ENCODE peak calls at places on chromosomes 16 and 17, in ten cellular contexts. I, E, T, D, F, J, Y, P, Q and M are unnamed samples.
A peak's percentile ranks its signal among the peaks of the same experiment; 100 is the strongest.

GRCh38 chr16:80682435-80683070 is 121.8 kb downstream of the CDYL2 start:
- DNase-seq in I (no peak), E (no peak), T (no peak), D (no peak), F (no peak), J (no peak), Y (no peak), P (no peak), Q (no peak), M (no peak)

GRCh38 chr17:3963214-3964201 is 729 bp downstream of the ATP2A3 start:
- DNase-seq in I (no peak), E (peak; percentile 96), T (peak; percentile 51), D (peak; percentile 54), F (no peak), J (no peak), Y (no peak), P (no peak), Q (no peak), M (peak; percentile 64)

GRCh38 chr17:79988163-79988971 is 47.3 kb downstream of the TBC1D16 start:
- DNase-seq in I (no peak), E (peak; percentile 72), T (peak; percentile 78), D (no peak), F (peak; percentile 83), J (no peak), Y (no peak), P (no peak), Q (no peak), M (peak; percentile 77)

GRCh38 chr17:46982577-46982976 is 3.5 kb upstream of the RPRML start:
- DNase-seq in I (no peak), E (no peak), T (no peak), D (no peak), F (no peak), J (no peak), Y (no peak), P (no peak), Q (no peak), M (no peak)

GRCh38 chr16:9800180-9800738 is 382.0 kb downstream of the GRIN2A start:
- DNase-seq in I (no peak), E (no peak), T (no peak), D (no peak), F (no peak), J (no peak), Y (no peak), P (no peak), Q (no peak), M (no peak)

GRCh38 chr17:76772842-76773521 is 35.1 kb downstream of the MFSD11 start:
- DNase-seq in I (no peak), E (no peak), T (no peak), D (peak; percentile 64), F (peak; percentile 89), J (no peak), Y (no peak), P (no peak), Q (no peak), M (no peak)

GRCh38 chr16:77437859-77438258 is 3.0 kb upstream of the ADAMTS18 start:
- DNase-seq in I (no peak), E (no peak), T (no peak), D (no peak), F (no peak), J (no peak), Y (no peak), P (no peak), Q (no peak), M (no peak)

GRCh38 chr16:82992826-82993225 is 366.1 kb downstream of the CDH13 start:
- DNase-seq in I (no peak), E (no peak), T (no peak), D (no peak), F (no peak), J (no peak), Y (no peak), P (no peak), Q (no peak), M (no peak)

GRCh38 chr16:72501739-72502653 is 330.0 kb upstream of the PMFBP1 start:
- DNase-seq in I (no peak), E (no peak), T (peak; percentile 45), D (peak; percentile 75), F (peak; percentile 56), J (no peak), Y (peak; percentile 38), P (peak; percentile 34), Q (peak; percentile 42), M (no peak)

GRCh38 chr16:2860826-2861567 is 3.0 kb upstream of the PRSS22 start:
- DNase-seq in I (no peak), E (peak; percentile 40), T (no peak), D (no peak), F (no peak), J (no peak), Y (no peak), P (no peak), Q (no peak), M (no peak)

GRCh38 chr16:83344014-83344413 is 463.8 kb upstream of the HSBP1 start:
- DNase-seq in I (no peak), E (no peak), T (no peak), D (no peak), F (no peak), J (no peak), Y (no peak), P (no peak), Q (no peak), M (no peak)

GRCh38 chr17:61140386-61140785 is 259.3 kb upstream of the TBX2 start:
- DNase-seq in I (no peak), E (no peak), T (no peak), D (no peak), F (no peak), J (no peak), Y (no peak), P (no peak), Q (no peak), M (no peak)

GRCh38 chr16:50516890-50517289 is 31.3 kb upstream of the NKD1 start:
- DNase-seq in I (no peak), E (no peak), T (no peak), D (no peak), F (no peak), J (no peak), Y (no peak), P (no peak), Q (no peak), M (no peak)

GRCh38 chr17:64736804-64737492 is 74.8 kb upstream of the SMURF2 start:
- DNase-seq in I (peak; percentile 3), E (no peak), T (peak; percentile 52), D (peak; percentile 30), F (peak; percentile 61), J (no peak), Y (no peak), P (peak; percentile 7), Q (no peak), M (peak; percentile 29)

GRCh38 chr16:68444058-68444657 is 4.2 kb downstream of the SMPD3 start:
- DNase-seq in I (no peak), E (no peak), T (peak; percentile 52), D (no peak), F (no peak), J (no peak), Y (no peak), P (no peak), Q (no peak), M (no peak)

GRCh38 chr16:78563905-78564304 is 464.5 kb downstream of the WWOX start:
- DNase-seq in I (no peak), E (no peak), T (no peak), D (no peak), F (no peak), J (no peak), Y (no peak), P (no peak), Q (no peak), M (no peak)

GRCh38 chr16:70768205-70768580 is 32.8 kb downstream of the VAC14 start:
- DNase-seq in I (no peak), E (no peak), T (no peak), D (no peak), F (no peak), J (no peak), Y (no peak), P (no peak), Q (no peak), M (no peak)

GRCh38 chr17:41738077-41738800 is 3.8 kb upstream of the HAP1 start:
- DNase-seq in I (no peak), E (peak; percentile 94), T (peak; percentile 90), D (peak; percentile 92), F (peak; percentile 63), J (peak; percentile 83), Y (peak; percentile 69), P (peak; percentile 63), Q (peak; percentile 44), M (peak; percentile 81)

GRCh38 chr17:48011405-48012150 is 26.0 kb downstream of the COPZ2 start:
- DNase-seq in I (no peak), E (peak; percentile 66), T (peak; percentile 32), D (peak; percentile 59), F (peak; percentile 35), J (no peak), Y (peak; percentile 20), P (no peak), Q (no peak), M (peak; percentile 49)
- H3K4me3 ChIP-seq in I (peak overlapping the region; percentile 48), E (peak overlapping the region; percentile 33), T (peak overlapping the region; percentile 35), D (peak overlapping the region; percentile 42), F (no peak overlapping the region), J (peak overlapping the region; percentile 59), Y (peak overlapping the region; percentile 26), P (peak overlapping the region; percentile 6), Q (peak overlapping the region; percentile 75), M (no peak overlapping the region)

GRCh38 chr17:50844117-50844700 is 8.8 kb downstream of the WFIKKN2 start:
- DNase-seq in I (no peak), E (no peak), T (no peak), D (peak; percentile 33), F (no peak), J (no peak), Y (no peak), P (no peak), Q (no peak), M (no peak)
- TF ChIP-seq POLR2AphosphoS5 in I (no peak), E (no peak), T (no peak), D (no peak), F (no peak), J (no peak), Y (no peak), P (no peak), Q (no peak), M (no peak)

GRCh38 chr16:89895482-89896250 is 22.3 kb downstream of the TCF25 start:
- DNase-seq in I (no peak), E (no peak), T (no peak), D (no peak), F (no peak), J (no peak), Y (no peak), P (no peak), Q (no peak), M (no peak)
- H3K4me3 ChIP-seq in I (no peak overlapping the region), E (no peak overlapping the region), T (no peak overlapping the region), D (no peak overlapping the region), F (no peak overlapping the region), J (no peak overlapping the region), Y (no peak overlapping the region), P (no peak overlapping the region), Q (no peak overlapping the region), M (no peak overlapping the region)

DNA sequence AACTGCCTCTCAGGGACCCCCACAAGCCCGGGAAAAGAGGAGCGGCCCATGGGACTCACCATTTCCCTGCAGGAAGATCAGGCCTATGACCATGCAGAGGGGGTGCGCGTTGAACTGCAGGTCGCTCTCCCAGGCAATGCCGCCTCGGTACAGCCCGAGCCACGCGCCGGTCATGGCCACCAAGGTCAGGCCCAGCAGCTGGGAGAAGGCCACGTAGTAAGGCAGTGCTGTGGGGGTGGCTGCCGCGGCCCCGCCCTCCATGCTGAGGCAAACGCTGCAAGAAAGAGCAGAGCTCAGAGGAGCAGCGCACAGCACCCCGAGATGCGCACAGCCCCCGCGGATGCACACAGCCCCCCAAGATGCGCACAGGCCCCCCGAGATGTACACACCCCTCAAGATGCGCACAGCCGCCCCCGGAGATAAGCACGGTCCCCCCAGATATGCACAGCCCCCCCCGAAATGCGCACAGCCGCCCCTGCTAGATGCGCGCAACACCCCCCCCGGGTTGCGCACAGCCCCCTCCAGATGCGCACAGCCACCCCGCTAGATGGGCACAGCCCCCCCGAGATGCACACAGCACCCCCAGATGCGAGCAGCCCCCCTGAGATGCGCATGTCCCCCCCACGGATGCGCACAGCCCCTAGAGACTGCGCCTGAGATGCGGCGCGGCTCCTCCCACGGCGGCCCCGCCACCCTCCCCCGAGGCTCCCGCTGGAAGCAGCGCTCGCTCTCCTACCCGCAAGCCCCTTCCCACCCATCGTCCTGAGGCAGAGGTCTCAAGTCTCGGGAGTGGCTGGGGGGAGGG is 8.6 kb downstream of the CYB561 start:
- DNase-seq in I (no peak), E (no peak), T (peak; percentile 65), D (peak; percentile 42), F (no peak), J (no peak), Y (no peak), P (no peak), Q (no peak), M (no peak)
- TF ChIP-seq POLR2AphosphoS5 in I (no peak), E (no peak), T (no peak), D (no peak), F (no peak), J (no peak), Y (no peak), P (no peak), Q (no peak), M (no peak)